ENCODE peak calls at places on chromosomes 11 and 22, in four cellular contexts. One of them, this sample, is unnamed.
A peak's percentile ranks its signal among the peaks of the same experiment; 100 is the strongest.

GRCh38 chr11:108859510-108859909 is 194.6 kb downstream of the DDX10 start:
- DNase-seq in mucosa of descending colon: no peak
- DNase-seq in fibroblast of lung: peak; percentile 40
- DNase-seq in breast epithelium: no peak
- DNase-seq in this sample: no peak

GRCh38 chr11:28566643-28567042 is 458.5 kb downstream of the METTL15 start:
- DNase-seq in breast epithelium: no peak
- DNase-seq in fibroblast of lung: peak; percentile 98
- DNase-seq in mucosa of descending colon: peak; percentile 22
- DNase-seq in this sample: peak; percentile 14

GRCh38 chr22:47534150-47535133 is 772.0 kb downstream of the TBC1D22A start:
- DNase-seq in breast epithelium: no peak
- DNase-seq in fibroblast of lung: no peak
- DNase-seq in mucosa of descending colon: no peak
- DNase-seq in this sample: no peak

GRCh38 chr11:35239476-35240075 is 100.6 kb downstream of the CD44 start:
- DNase-seq in breast epithelium: no peak
- DNase-seq in fibroblast of lung: no peak
- DNase-seq in mucosa of descending colon: no peak
- DNase-seq in this sample: no peak

GRCh38 chr11:70502677-70503076 is 104.3 kb downstream of the CTTN start:
- DNase-seq in breast epithelium: no peak
- DNase-seq in fibroblast of lung: no peak
- DNase-seq in mucosa of descending colon: peak; percentile 9
- DNase-seq in this sample: peak; percentile 10

GRCh38 chr22:31079095-31079642 is 1.9 kb upstream of the SMTN start:
- DNase-seq in mucosa of descending colon: peak; percentile 82
- DNase-seq in breast epithelium: no peak
- DNase-seq in fibroblast of lung: no peak
- DNase-seq in this sample: no peak

GRCh38 chr11:30585067-30585891 is 874 bp downstream of the MPPED2 start:
- DNase-seq in breast epithelium: peak; percentile 32
- DNase-seq in fibroblast of lung: no peak
- DNase-seq in mucosa of descending colon: peak; percentile 30
- DNase-seq in this sample: no peak

GRCh38 chr22:46336119-46337078 is 885 bp downstream of the TRMU start:
- DNase-seq in breast epithelium: no peak
- DNase-seq in mucosa of descending colon: peak; percentile 62
- DNase-seq in fibroblast of lung: peak; percentile 23
- DNase-seq in this sample: no peak

DNA sequence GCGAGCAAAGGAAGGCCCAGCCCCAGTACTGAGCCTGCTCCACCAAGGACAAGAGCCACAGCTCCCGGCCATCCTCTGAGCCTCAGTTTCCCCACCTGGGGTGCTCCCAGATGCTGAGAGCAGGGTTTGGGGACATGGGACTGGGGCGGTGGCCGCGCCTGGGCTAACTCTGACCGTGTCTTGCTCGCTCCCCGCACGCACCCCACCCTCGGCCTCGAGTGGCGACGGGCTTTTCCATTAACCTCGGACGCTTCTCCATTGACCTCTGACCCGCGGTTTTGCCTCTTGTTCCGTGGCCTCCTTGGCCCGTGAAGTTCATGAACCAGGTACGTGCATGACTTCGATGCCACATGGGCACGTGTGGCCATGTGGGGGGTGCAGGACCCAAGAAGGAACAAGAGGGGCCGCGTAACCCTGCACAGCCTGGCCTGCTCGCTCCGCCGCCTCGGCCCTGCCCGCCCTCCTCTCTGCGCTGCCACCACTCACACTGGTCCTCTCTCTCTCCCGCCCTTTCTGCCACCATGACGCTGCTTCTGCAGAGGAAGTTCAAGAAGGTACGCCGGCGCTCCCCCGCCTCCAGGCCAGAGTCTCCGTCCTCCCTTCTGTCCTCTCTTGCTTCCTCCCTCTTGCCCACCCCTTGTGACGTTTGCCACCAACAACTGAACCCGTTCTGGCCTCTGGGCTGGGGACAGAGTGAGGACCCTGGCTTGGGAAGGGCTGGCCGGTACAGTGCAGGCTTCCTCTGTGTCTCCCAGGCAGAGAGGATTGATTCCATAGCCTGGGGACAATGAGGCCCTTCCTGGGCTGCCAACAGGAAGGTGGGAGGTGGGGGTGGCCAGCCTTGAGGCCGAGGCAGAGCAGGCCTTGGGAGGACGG is 6.9 kb downstream of the TNNT3 start:
- DNase-seq in breast epithelium: no peak
- DNase-seq in fibroblast of lung: no peak
- DNase-seq in mucosa of descending colon: no peak
- DNase-seq in this sample: no peak
- H3K4me3 ChIP-seq in breast epithelium: no peak overlapping the region
- H3K4me3 ChIP-seq in fibroblast of lung: no peak overlapping the region
- H3K4me3 ChIP-seq in mucosa of descending colon: no peak overlapping the region
- H3K4me3 ChIP-seq in this sample: no peak overlapping the region

GRCh38 chr11:67562951-67563350 is 20.7 kb upstream of the GSTP1 start:
- DNase-seq in fibroblast of lung: peak; percentile 45
- DNase-seq in mucosa of descending colon: no peak
- DNase-seq in breast epithelium: no peak
- DNase-seq in this sample: no peak

GRCh38 chr11:67558084-67558772 is 25.4 kb upstream of the GSTP1 start:
- DNase-seq in mucosa of descending colon: peak; percentile 74
- DNase-seq in breast epithelium: no peak
- DNase-seq in fibroblast of lung: peak; percentile 23
- DNase-seq in this sample: no peak

GRCh38 chr11:67561971-67562560 is 21.5 kb upstream of the GSTP1 start:
- DNase-seq in fibroblast of lung: peak; percentile 17
- DNase-seq in breast epithelium: no peak
- DNase-seq in mucosa of descending colon: no peak
- DNase-seq in this sample: no peak

GRCh38 chr11:67564230-67564629 is 19.4 kb upstream of the GSTP1 start:
- DNase-seq in fibroblast of lung: peak; percentile 52
- DNase-seq in breast epithelium: no peak
- DNase-seq in mucosa of descending colon: no peak
- DNase-seq in this sample: no peak

DNA sequence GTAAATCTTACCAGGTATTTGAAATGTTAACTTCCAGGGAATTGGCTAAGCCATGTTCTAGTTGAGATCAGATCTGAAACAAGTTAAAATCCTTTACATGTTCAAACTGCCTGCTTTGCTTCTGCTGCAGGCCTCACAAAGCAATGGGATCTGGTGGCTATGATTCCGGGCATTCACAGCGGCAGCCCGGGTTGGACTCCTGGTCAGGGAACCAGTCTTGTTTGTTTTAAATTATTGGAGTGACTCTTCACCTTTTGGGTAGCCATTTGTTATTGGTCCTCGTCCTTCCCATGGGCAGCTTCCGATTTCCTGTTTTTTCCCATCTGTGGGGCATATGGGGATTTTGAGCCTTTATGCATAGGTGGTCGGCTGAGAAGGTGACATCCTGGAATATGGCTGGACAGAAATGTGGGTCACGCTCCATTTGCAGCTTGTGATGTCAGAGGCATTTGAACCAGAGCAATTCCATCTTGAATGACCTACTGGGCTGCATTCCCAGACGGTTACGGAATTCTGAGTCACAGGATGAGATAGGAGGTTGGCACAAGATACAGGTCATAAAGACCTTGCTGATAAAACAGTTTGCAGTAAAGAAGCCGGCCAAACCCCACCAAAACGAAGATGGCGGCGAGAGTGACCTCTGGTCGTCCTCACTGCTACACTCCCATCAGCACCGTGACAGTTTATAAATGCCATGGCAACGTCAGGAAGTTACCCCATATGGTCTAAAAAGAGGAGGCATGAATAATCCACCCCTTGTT is 20.1 kb upstream of the GSTP1 start:
- DNase-seq in fibroblast of lung: peak; percentile 97
- DNase-seq in breast epithelium: no peak
- DNase-seq in mucosa of descending colon: no peak
- DNase-seq in this sample: no peak
- H3K4me1 ChIP-seq in fibroblast of lung: no peaks in the 10 kb centered on the region
- H3K4me1 ChIP-seq in breast epithelium: no peaks in the 10 kb centered on the region
- H3K4me1 ChIP-seq in mucosa of descending colon: peaks cover 7% of the 10 kb centered on the region
- H3K4me1 ChIP-seq in this sample: no peaks in the 10 kb centered on the region

DNA sequence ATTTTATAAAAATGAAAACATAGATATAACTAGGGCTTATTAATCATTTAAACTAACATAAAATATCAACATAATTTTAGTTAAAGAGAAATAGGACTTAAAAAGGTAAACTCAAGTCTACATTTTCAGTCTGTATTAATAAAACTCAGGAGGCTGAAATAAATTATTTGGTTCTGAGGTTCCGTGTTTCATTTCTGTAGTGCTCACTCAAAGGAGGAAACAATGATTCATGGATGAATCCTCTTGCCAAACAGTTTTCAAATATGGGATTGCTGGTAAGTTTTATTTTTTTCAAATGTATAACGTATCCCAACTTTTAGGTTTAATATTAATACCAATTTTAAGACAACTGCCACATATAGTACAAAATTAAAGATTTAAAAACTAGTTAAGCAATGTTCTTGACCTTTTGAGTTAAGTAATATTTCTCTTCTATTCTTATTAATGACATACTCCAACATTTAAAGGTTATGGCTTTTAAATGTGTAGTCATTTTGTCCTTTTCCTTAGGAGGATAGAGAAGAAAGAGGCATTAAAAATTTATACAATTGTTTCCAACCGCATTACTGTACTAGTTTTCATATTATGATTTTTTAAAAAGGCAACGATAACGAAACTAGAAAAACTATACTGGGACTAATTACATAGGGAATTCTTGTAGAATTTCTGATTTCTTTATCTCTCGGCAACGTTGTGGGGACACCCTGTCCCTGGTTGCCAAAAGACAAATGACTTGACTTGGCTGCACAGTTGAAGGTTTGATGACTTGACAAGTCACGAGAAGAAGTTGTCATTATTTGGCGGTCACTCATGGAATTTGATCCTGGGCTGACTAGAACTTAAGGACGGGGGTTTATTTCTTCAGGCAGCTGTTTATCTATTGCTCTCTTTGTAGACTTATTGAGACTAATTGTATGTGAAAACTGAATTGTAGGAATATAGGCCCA is 69.2 kb upstream of the ADSL start:
- DNase-seq in fibroblast of lung: peak; percentile 60
- DNase-seq in mucosa of descending colon: no peak
- DNase-seq in breast epithelium: no peak
- DNase-seq in this sample: no peak
- H3K4me3 ChIP-seq in fibroblast of lung: peak overlapping the region; percentile 44
- H3K4me3 ChIP-seq in mucosa of descending colon: no peak overlapping the region
- H3K4me3 ChIP-seq in breast epithelium: peak overlapping the region; percentile 30
- H3K4me3 ChIP-seq in this sample: no peak overlapping the region

DNA sequence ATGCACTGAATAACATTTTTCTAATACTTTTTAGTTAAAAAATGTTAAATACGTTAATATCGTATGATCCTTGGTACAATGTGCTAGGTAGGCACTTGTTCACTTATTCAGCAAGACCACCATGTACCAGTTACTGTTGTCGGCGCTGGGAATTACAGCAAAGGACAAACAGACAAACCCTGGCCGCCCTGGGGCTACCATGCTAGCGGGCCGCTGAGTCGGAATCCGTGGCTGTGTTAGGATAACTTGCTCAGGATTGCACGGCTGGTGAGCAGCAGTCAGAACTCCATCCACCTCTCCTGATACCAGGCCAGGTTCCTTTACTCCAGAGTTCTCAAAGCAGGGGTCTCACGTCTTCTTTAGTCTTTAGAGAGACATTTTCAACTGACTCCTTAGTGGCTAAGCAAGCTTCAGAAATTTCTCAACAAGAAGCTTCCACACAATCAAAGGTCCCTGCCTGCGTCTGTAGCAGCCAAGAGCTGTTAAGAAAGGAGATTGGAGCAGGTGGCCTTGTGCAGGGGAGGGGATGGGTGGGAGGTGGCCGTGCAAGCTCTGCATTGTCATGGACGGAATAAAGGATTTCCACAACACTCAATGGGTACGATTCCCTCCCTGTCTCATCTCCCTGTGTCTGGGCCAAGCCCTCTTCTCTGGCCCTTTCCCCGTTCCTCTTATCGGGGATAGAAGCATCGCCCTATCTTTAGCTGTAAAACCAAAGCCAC is 39.9 kb upstream of the NNMT start:
- DNase-seq in breast epithelium: no peak
- DNase-seq in fibroblast of lung: no peak
- DNase-seq in mucosa of descending colon: no peak
- DNase-seq in this sample: peak; percentile 47
- H3K4me1 ChIP-seq in breast epithelium: no peaks in the 10 kb centered on the region
- H3K4me1 ChIP-seq in fibroblast of lung: no peaks in the 10 kb centered on the region
- H3K4me1 ChIP-seq in mucosa of descending colon: no peaks in the 10 kb centered on the region
- H3K4me1 ChIP-seq in this sample: peaks cover 6% of the 10 kb centered on the region